ENCODE peak calls at places on chromosomes 3 and 15, in five cellular contexts. W is left colon, X is sigmoid colon, Y is T-helper 2 cell, Z is pons. L is an unnamed sample.

GRCh38 chr3:136050250-136050649 is 84.7 kb downstream of the PPP2R3A start:
- DNase-seq in W (no peak), Y (no peak), Z (no peak), X (no peak), L (no peak)

GRCh38 chr3:183454064-183454463 is 25.6 kb upstream of the MCF2L2 start:
- DNase-seq in Y (no peak), Z (no peak), X (no peak), W (no peak), L (no peak)

GRCh38 chr3:141410408-141410807 is 42.1 kb downstream of the ZBTB38 start:
- DNase-seq in Y (no peak), Z (peak), W (peak), X (peak), L (peak)

GRCh38 chr3:184305577-184305976 is 6.5 kb downstream of the PSMD2 start:
- DNase-seq in X (no peak), Z (no peak), W (no peak), Y (no peak), L (no peak)

GRCh38 chr3:183613366-183614293 is 21.8 kb upstream of the KLHL24 start:
- DNase-seq in Z (peak), X (no peak), Y (no peak), W (no peak), L (peak)

GRCh38 chr15:38463893-38464292 is 10.0 kb downstream of the FAM98B start:
- DNase-seq in W (no peak), Z (no peak), X (no peak), Y (no peak), L (no peak)

GRCh38 chr3:77329161-77329560 is 289.3 kb downstream of the ROBO2 start:
- DNase-seq in Y (no peak), W (no peak), X (no peak), Z (no peak), L (no peak)

GRCh38 chr3:125958511-125959316 is 10.3 kb upstream of the ROPN1B start:
- DNase-seq in W (no peak), X (no peak), Y (no peak), Z (no peak), L (no peak)

GRCh38 chr3:97278506-97278905 is 464.1 kb downstream of the EPHA6 start:
- DNase-seq in X (no peak), W (no peak), Z (no peak), Y (no peak), L (no peak)

GRCh38 chr3:63918321-63918720 is 6.1 kb upstream of the SCAANT1 start:
- DNase-seq in W (no peak), Z (no peak), X (no peak), Y (no peak), L (no peak)

GRCh38 chr3:90102146-90102545 is 994.7 kb downstream of the EPHA3 start:
- DNase-seq in Z (peak), W (no peak), X (no peak), Y (no peak), L (peak)

GRCh38 chr3:86787091-86787490 is 203.9 kb downstream of the VGLL3 start:
- DNase-seq in W (no peak), Y (no peak), Z (peak), X (no peak), L (peak)

GRCh38 chr3:150083653-150084037 is 113.0 kb upstream of the PFN2 start:
- DNase-seq in W (no peak), Z (peak), X (peak), Y (no peak), L (no peak)

GRCh38 chr3:20326537-20326936 is 140.5 kb upstream of the SGO1 start:
- DNase-seq in W (no peak), Z (no peak), X (no peak), Y (no peak), L (no peak)

GRCh38 chr15:63630036-63630751 is 33.0 kb downstream of the FBXL22 start:
- DNase-seq in W (no peak), X (no peak), Y (no peak), Z (no peak), L (no peak)

GRCh38 chr15:56731571-56731970 is 1.7 kb downstream of the ZNF280D start:
- DNase-seq in X (no peak), Y (no peak), W (no peak), Z (no peak), L (no peak)

GRCh38 chr3:356947-357346 is 160.4 kb downstream of the CHL1 start:
- DNase-seq in Z (no peak), W (peak), Y (no peak), X (peak), L (no peak)

GRCh38 chr3:47780727-47781325 is 867 bp downstream of the SMARCC1 start:
- DNase-seq in Y (no peak), Z (peak), X (no peak), W (no peak), L (no peak)

GRCh38 chr3:136818851-136819783 is at the start of gene SLC35G2:
- DNase-seq in Z (no peak), X (peak), Y (peak), W (peak), L (peak)

GRCh38 chr3:76866729-76867461 is 173.0 kb upstream of the ROBO2 start:
- DNase-seq in X (no peak), Z (no peak), Y (no peak), W (no peak), L (no peak)

GRCh38 chr3:70471464-70472342 is 159.3 kb upstream of the MDFIC2 start:
- DNase-seq in X (no peak), Y (no peak), Z (no peak), W (no peak), L (no peak)

GRCh38 chr3:98788651-98789050 is 25.5 kb downstream of the ST3GAL6 start:
- DNase-seq in Y (no peak), Z (no peak), W (no peak), X (no peak), L (no peak)

GRCh38 chr3:57793737-57794187 is 37.7 kb downstream of the SLMAP start:
- DNase-seq in W (no peak), Z (no peak), Y (no peak), X (no peak), L (no peak)